ENCODE peak calls at places on chromosome 17, in six cellular contexts. P is SK-N-SH, N is astrocyte of the spinal cord, Z is NB4, L is ascending aorta, U is A673. V is an unnamed sample.

GRCh38 chr17:78898075-78898836 is 4.7 kb downstream of the CEP295NL start:
- DNase-seq in N (no peak), U (no peak), L (no peak), Z (no peak), P (no peak), V (no peak)

GRCh38 chr17:75260679-75261335 is 599 bp downstream of the GGA3 start:
- DNase-seq in Z (peak), U (no peak), N (no peak), P (peak), L (no peak), V (peak)

GRCh38 chr17:39082482-39082881 is 69.0 kb downstream of the PLXDC1 start:
- DNase-seq in L (no peak), N (peak), U (peak), P (no peak), Z (no peak), V (peak)

GRCh38 chr17:81328925-81329278 is 33.8 kb upstream of the SLC38A10 start:
- DNase-seq in N (no peak), L (no peak), U (no peak), P (peak), Z (peak), V (no peak)

GRCh38 chr17:43579570-43580140 is 33.5 kb upstream of the ETV4 start:
- DNase-seq in P (no peak), N (peak), Z (no peak), L (no peak), U (no peak), V (peak)

GRCh38 chr17:82938486-82939212 is 98.8 kb upstream of the ZNF750 start:
- DNase-seq in Z (no peak), L (no peak), N (no peak), U (no peak), P (no peak), V (no peak)

GRCh38 chr17:67374329-67375053 is 2.6 kb upstream of the PITPNC1 start:
- DNase-seq in L (peak), P (peak), N (peak), U (peak), Z (peak), V (peak)

GRCh38 chr17:11506635-11507034 is 91.6 kb upstream of the DNAH9 start:
- DNase-seq in L (no peak), Z (peak), P (no peak), U (peak), N (no peak), V (peak)

GRCh38 chr17:77893144-77894044 is 65.1 kb upstream of the TNRC6C start:
- DNase-seq in Z (no peak), U (no peak), N (no peak), L (no peak), P (no peak), V (no peak)

GRCh38 chr17:62319846-62320245 is 60.5 kb upstream of the EFCAB3 start:
- DNase-seq in U (no peak), L (no peak), Z (no peak), P (no peak), N (no peak), V (no peak)

GRCh38 chr17:71828182-71828596 is 292.6 kb upstream of the SOX9 start:
- DNase-seq in P (peak), Z (no peak), N (peak), L (no peak), U (peak), V (peak)

GRCh38 chr17:20206591-20206990 is 197.4 kb downstream of the SPECC1 start:
- DNase-seq in L (no peak), U (no peak), N (peak), Z (no peak), P (no peak), V (peak)

GRCh38 chr17:16298140-16298662 is 55.1 kb downstream of the CENPV start:
- DNase-seq in N (no peak), U (no peak), P (no peak), Z (no peak), L (no peak), V (no peak)

GRCh38 chr17:1019451-1019850 is 22.5 kb downstream of the TIMM22 start:
- DNase-seq in L (peak), P (no peak), N (no peak), U (no peak), Z (no peak), V (no peak)

GRCh38 chr17:69067274-69068047 is 6.7 kb upstream of the ABCA9 start:
- DNase-seq in N (no peak), L (no peak), U (peak), Z (no peak), P (no peak), V (no peak)

DNA sequence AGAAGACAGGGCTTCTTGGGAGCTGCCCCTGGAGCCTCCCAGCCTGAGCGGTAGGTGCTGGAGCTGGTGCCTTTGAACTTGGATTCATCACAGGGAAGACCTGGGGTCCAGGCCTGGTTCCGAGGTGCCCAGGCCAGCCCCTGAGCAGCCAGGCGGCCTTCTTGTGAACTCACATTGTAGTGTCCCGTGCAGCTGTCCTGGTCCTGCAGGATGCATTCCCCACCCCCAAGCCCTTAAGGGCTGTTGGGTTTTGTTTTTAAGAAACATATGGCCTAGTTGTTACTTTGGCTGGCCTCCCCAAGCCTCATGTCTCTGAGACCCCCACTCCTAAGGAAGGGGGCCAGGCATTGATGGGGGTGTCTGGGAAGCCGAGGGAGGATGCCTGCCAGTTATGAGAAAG is 70.9 kb downstream of the SREBF1 start:
- DNase-seq in L (no peak), N (no peak), P (no peak), U (no peak), Z (no peak), V (no peak)
- H3K4me3 ChIP-seq in L (no peak), N (no peak), P (no peak), U (no peak), Z (no peak), V (no peak)

GRCh38 chr17:48730240-48730550 is 1.6 kb upstream of the HOXB13 start:
- DNase-seq in Z (no peak), L (no peak), P (no peak), U (no peak), N (no peak), V (no peak)

GRCh38 chr17:48726916-48727286 is 1.6 kb downstream of the HOXB13 start:
- DNase-seq in Z (no peak), N (no peak), P (no peak), U (no peak), L (no peak), V (no peak)

GRCh38 chr17:48727415-48728175 is 955 bp downstream of the HOXB13 start:
- DNase-seq in Z (no peak), N (no peak), L (no peak), P (no peak), U (no peak), V (no peak)

GRCh38 chr17:48729335-48730239 is 1.0 kb upstream of the HOXB13 start:
- DNase-seq in N (no peak), Z (no peak), L (no peak), U (peak), P (no peak), V (no peak)

DNA sequence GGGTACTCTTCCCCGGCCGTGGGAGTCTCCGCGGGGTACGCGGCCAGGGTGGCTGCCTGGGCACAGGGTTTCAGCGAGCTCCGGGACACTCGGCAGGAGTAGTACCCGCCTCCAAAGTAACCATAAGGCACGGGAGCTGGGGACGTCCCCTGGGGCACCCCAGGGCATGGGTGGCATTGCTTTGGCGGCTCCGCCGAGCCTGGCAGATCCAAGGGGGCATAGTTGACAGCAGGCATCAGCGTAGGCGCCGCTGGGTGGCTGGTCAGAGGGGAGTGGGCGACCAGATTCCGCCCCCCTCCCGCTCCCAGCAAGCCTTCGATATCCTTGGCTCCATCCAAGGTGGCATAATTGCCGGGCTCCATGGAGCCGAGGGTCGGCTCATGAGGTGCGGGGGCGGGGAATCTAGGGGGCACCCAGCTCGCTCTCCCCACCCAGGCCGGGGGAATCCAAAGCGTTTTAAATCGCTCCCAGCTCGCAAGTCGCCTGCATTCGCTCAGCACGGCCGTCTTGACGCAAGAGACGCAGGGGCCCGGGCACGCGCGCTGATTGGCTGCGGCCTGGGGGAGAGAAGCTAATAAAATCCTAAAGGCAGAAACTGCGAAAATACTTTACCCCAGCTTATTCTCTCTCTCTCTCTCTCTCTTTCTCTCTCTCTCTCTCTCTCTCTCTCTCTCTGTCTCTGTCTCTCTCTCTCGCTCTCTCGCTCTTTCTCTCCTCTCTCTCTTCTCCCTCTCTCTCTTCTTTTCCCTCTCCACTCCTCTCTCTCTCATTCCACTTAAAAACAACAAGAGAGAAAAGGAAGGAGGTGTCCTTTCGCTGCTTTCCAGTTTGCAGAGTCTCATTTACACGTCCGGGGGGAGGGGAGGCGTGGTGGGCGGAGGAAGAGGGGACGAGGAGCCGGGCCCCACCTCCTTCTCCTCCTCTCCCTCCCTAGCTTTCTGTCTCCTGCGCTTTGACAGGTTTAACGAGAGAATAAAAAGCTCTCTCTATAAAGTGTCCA is at the start of gene HOXB13:
- DNase-seq in L (no peak), N (no peak), Z (no peak), U (peak), P (peak), V (no peak)
- TF ChIP-seq CTCF in L (no peak), N (no peak), Z (no peak), U (peak), P (no peak), V (no peak)

DNA sequence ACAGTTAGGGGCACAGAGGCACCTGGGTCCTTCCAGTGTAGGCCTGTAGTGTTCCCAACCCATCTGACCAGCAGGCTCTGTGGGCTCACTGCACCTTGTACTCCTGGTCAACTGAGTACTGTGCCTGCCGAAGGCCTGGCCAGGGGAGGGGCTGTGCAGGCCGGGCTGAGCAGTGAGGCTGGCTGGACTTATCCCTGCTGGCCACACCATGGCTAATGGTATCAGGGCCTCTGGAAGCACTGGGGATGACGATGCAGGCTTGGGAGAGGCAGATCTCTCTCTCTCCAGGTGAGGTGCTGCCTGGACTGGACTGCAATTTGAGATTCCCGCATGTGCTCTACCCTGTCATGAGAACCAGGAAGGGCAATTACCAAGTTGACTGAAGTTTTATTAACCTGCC is 59.0 kb upstream of the SDK2 start:
- DNase-seq in U (no peak), Z (no peak), N (no peak), P (peak), L (no peak), V (no peak)
- H3K4me3 ChIP-seq in U (no peak), Z (no peak), N (no peak), P (no peak), L (no peak), V (no peak)

DNA sequence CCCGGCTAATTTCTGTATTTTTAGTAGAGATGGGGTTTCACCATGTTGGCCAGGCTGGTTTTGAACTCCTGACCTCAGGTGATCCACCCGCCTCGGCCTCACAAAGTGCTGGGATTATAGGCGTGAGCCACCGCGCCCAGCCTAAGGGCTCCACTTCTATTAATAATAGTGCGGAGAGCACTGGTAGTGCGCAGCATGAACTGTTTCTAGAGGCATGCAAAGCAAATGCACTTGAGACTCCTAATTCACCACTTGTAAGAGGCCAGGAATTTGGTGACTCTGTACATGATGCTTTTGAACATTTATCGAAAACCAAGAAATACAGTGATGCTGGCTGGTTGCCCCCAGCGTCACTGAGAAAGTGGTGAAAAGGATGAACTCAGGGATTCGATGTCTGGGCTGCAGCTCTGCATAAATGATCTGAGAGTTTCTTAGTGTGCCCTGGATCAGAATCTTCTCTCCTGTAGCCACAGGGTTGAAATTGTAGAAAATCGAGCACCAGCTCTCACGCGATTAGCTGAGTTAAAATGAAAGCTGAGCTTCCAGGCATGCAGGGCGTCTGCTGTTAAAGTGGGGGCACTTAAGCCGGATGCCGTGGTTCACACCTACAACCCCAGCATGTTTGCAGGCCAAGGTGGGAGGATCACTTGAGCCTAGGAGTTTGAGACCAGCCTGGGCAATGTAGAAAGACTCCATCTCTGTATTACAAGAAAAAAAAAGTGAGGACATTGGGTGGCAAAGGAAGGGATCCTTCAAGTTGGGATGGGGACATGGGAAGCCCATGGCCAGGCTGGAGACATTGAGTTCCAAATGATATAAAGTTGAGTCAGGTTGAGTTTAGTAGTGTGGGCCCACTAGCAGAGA is 4.8 kb downstream of the RNF213 start:
- DNase-seq in P (no peak), U (no peak), N (no peak), L (no peak), Z (no peak), V (no peak)
- TF ChIP-seq CTCF in P (no peak), U (no peak), N (no peak), L (no peak), Z (no peak), V (no peak)

V was measured in choroid plexus epithelial cell.